ENCODE peak calls at places on chromosomes 6 and 20, in six cellular contexts. Q, D, J, H, K and E are unnamed samples.

GRCh38 chr20:19981091-19981490 is 36.1 kb upstream of the NAA20 start:
- DNase-seq in D (no peak), Q (no peak), J (no peak), K (no peak), H (no peak), E (no peak)

GRCh38 chr6:133203344-133203697 is 37.8 kb upstream of the EYA4 start:
- DNase-seq in Q (no peak), J (no peak), K (no peak), H (no peak), D (no peak), E (no peak)

GRCh38 chr6:138517635-138518034 is 18.3 kb upstream of the NHSL1 start:
- DNase-seq in H (peak; percentile 60), K (peak; percentile 31), Q (no peak), J (peak; percentile 53), D (no peak), E (peak; percentile 68)

GRCh38 chr20:45377191-45377775 is 842 bp downstream of the TP53TG5 start:
- DNase-seq in J (no peak), Q (peak; percentile 46), D (no peak), K (no peak), H (no peak), E (no peak)

GRCh38 chr20:33211817-33212424 is 5.2 kb upstream of the BPIFA3 start:
- DNase-seq in Q (peak; percentile 69), D (peak; percentile 88), H (peak; percentile 30), K (peak; percentile 55), J (peak; percentile 6), E (peak; percentile 57)

GRCh38 chr6:168119539-168119938 is 40.5 kb upstream of the FRMD1 start:
- DNase-seq in K (no peak), D (no peak), H (no peak), J (no peak), Q (no peak), E (no peak)

GRCh38 chr6:29530671-29531310 is 28.7 kb downstream of the UBD start:
- DNase-seq in K (no peak), J (no peak), D (no peak), Q (no peak), H (no peak), E (no peak)

GRCh38 chr6:157813191-157813590 is 9.9 kb upstream of the SNX9 start:
- DNase-seq in K (no peak), J (no peak), Q (no peak), D (no peak), H (no peak), E (peak; percentile 18)

GRCh38 chr6:169487579-169488205 is 214.1 kb downstream of the WDR27 start:
- DNase-seq in K (no peak), J (no peak), Q (no peak), H (no peak), D (no peak), E (no peak)

GRCh38 chr6:144543006-144543871 is 258.1 kb downstream of the UTRN start:
- DNase-seq in H (peak; percentile 4), D (no peak), J (no peak), K (no peak), Q (no peak), E (peak; percentile 11)

GRCh38 chr6:42337985-42338572 is 113.6 kb downstream of the TRERF1 start:
- DNase-seq in H (no peak), K (no peak), Q (no peak), D (no peak), J (no peak), E (no peak)

GRCh38 chr6:37657117-37657886 is 40.4 kb downstream of the MDGA1 start:
- DNase-seq in Q (no peak), K (peak; percentile 21), D (no peak), J (no peak), H (no peak), E (no peak)

GRCh38 chr6:34346175-34347119 is 46.0 kb downstream of the NUDT3 start:
- DNase-seq in J (no peak), H (no peak), K (no peak), Q (no peak), D (no peak), E (no peak)

GRCh38 chr6:87151786-87152527 is 3.4 kb upstream of the ZNF292 start:
- DNase-seq in H (peak; percentile 87), D (peak; percentile 79), K (peak; percentile 43), Q (peak; percentile 85), J (peak; percentile 77), E (peak; percentile 78)

GRCh38 chr6:106973841-106974336 is 640 bp downstream of the CD24 start:
- DNase-seq in H (peak; percentile 2), J (peak; percentile 2), Q (peak; percentile 48), K (peak; percentile 17), D (no peak), E (peak; percentile 7)

GRCh38 chr6:11496152-11497060 is 41.1 kb upstream of the TMEM170B start:
- DNase-seq in D (peak; percentile 4), J (peak; percentile 47), Q (peak; percentile 78), K (peak; percentile 71), H (peak; percentile 74), E (peak; percentile 78)

GRCh38 chr6:53233309-53233708 is 84.7 kb upstream of the GCM1 start:
- DNase-seq in J (no peak), Q (no peak), K (no peak), H (no peak), D (no peak), E (no peak)

GRCh38 chr6:53151676-53152075 is 3.0 kb upstream of the GCM1 start:
- DNase-seq in Q (no peak), H (peak; percentile 11), K (no peak), J (no peak), D (no peak), E (peak; percentile 19)

GRCh38 chr6:148345176-148345575 is 2.5 kb downstream of the SASH1 start:
- DNase-seq in K (peak; percentile 55), D (no peak), Q (no peak), J (no peak), H (no peak), E (no peak)

GRCh38 chr20:47487175-47487917 is 14.3 kb upstream of the NCOA3 start:
- DNase-seq in Q (no peak), H (peak; percentile 77), K (no peak), D (no peak), J (peak; percentile 56), E (peak; percentile 84)